ENCODE peak calls at places on chromosome 1, in seven cellular contexts. One of them, this sample, is unnamed.

GRCh38 chr1:2315711-2316450 is 75.5 kb downstream of the MORN1 start:
- DNase-seq in activated CD4-positive, CD25-positive, alpha-beta regulatory T cell treated with anti-CD3 and anti-CD28 coated beads, Interleukin-2, amount 50 U/mL, for 72 hours: no peak
- DNase-seq in AG04450: no peak
- DNase-seq in stimulated activated CD4-positive, alpha-beta T cell treated with anti-CD3 and anti-CD28 coated beads, TNF-alpha, amount 100 ng/mL, for 48 hours: no peak
- DNase-seq in endothelial cell: no peak
- DNase-seq in pons: no peak
- DNase-seq in NCI-H774: no peak
- DNase-seq in this sample: no peak

GRCh38 chr1:64966158-64966963 is at the start of gene JAK1:
- DNase-seq in activated CD4-positive, CD25-positive, alpha-beta regulatory T cell treated with anti-CD3 and anti-CD28 coated beads, Interleukin-2, amount 50 U/mL, for 72 hours: peak; percentile 89
- DNase-seq in AG04450: peak; percentile 30
- DNase-seq in stimulated activated CD4-positive, alpha-beta T cell treated with anti-CD3 and anti-CD28 coated beads, TNF-alpha, amount 100 ng/mL, for 48 hours: peak; percentile 72
- DNase-seq in endothelial cell: peak; percentile 92
- DNase-seq in pons: peak; percentile 75
- DNase-seq in NCI-H774: peak; percentile 76
- DNase-seq in this sample: peak; percentile 90

GRCh38 chr1:117069220-117069844 is 9.2 kb downstream of the TTF2 start:
- DNase-seq in activated CD4-positive, CD25-positive, alpha-beta regulatory T cell treated with anti-CD3 and anti-CD28 coated beads, Interleukin-2, amount 50 U/mL, for 72 hours: no peak
- DNase-seq in AG04450: no peak
- DNase-seq in stimulated activated CD4-positive, alpha-beta T cell treated with anti-CD3 and anti-CD28 coated beads, TNF-alpha, amount 100 ng/mL, for 48 hours: no peak
- DNase-seq in endothelial cell: no peak
- DNase-seq in pons: no peak
- DNase-seq in NCI-H774: no peak
- DNase-seq in this sample: no peak

GRCh38 chr1:213492161-213493041 is 441.4 kb downstream of the RPS6KC1 start:
- DNase-seq in activated CD4-positive, CD25-positive, alpha-beta regulatory T cell treated with anti-CD3 and anti-CD28 coated beads, Interleukin-2, amount 50 U/mL, for 72 hours: no peak
- DNase-seq in AG04450: no peak
- DNase-seq in stimulated activated CD4-positive, alpha-beta T cell treated with anti-CD3 and anti-CD28 coated beads, TNF-alpha, amount 100 ng/mL, for 48 hours: no peak
- DNase-seq in endothelial cell: no peak
- DNase-seq in pons: no peak
- DNase-seq in NCI-H774: no peak
- DNase-seq in this sample: no peak

GRCh38 chr1:169060010-169060722 is 46.3 kb upstream of the ATP1B1 start:
- DNase-seq in activated CD4-positive, CD25-positive, alpha-beta regulatory T cell treated with anti-CD3 and anti-CD28 coated beads, Interleukin-2, amount 50 U/mL, for 72 hours: no peak
- DNase-seq in AG04450: no peak
- DNase-seq in stimulated activated CD4-positive, alpha-beta T cell treated with anti-CD3 and anti-CD28 coated beads, TNF-alpha, amount 100 ng/mL, for 48 hours: no peak
- DNase-seq in endothelial cell: no peak
- DNase-seq in pons: no peak
- DNase-seq in NCI-H774: no peak
- DNase-seq in this sample: no peak

GRCh38 chr1:47616906-47617305 is 179.1 kb downstream of the FOXD2 start:
- DNase-seq in activated CD4-positive, CD25-positive, alpha-beta regulatory T cell treated with anti-CD3 and anti-CD28 coated beads, Interleukin-2, amount 50 U/mL, for 72 hours: no peak
- DNase-seq in AG04450: no peak
- DNase-seq in stimulated activated CD4-positive, alpha-beta T cell treated with anti-CD3 and anti-CD28 coated beads, TNF-alpha, amount 100 ng/mL, for 48 hours: no peak
- DNase-seq in endothelial cell: no peak
- DNase-seq in pons: no peak
- DNase-seq in NCI-H774: no peak
- DNase-seq in this sample: peak; percentile 48

GRCh38 chr1:100642826-100643225 is 76.7 kb upstream of the VCAM1 start:
- DNase-seq in activated CD4-positive, CD25-positive, alpha-beta regulatory T cell treated with anti-CD3 and anti-CD28 coated beads, Interleukin-2, amount 50 U/mL, for 72 hours: no peak
- DNase-seq in AG04450: no peak
- DNase-seq in stimulated activated CD4-positive, alpha-beta T cell treated with anti-CD3 and anti-CD28 coated beads, TNF-alpha, amount 100 ng/mL, for 48 hours: no peak
- DNase-seq in endothelial cell: no peak
- DNase-seq in pons: no peak
- DNase-seq in NCI-H774: no peak
- DNase-seq in this sample: no peak

GRCh38 chr1:47752048-47752451 is 245.1 kb downstream of the TRABD2B start:
- DNase-seq in activated CD4-positive, CD25-positive, alpha-beta regulatory T cell treated with anti-CD3 and anti-CD28 coated beads, Interleukin-2, amount 50 U/mL, for 72 hours: no peak
- DNase-seq in AG04450: no peak
- DNase-seq in stimulated activated CD4-positive, alpha-beta T cell treated with anti-CD3 and anti-CD28 coated beads, TNF-alpha, amount 100 ng/mL, for 48 hours: no peak
- DNase-seq in endothelial cell: no peak
- DNase-seq in pons: no peak
- DNase-seq in NCI-H774: no peak
- DNase-seq in this sample: peak; percentile 62

GRCh38 chr1:116340506-116341240 is 32.4 kb upstream of the ATP1A1 start:
- DNase-seq in activated CD4-positive, CD25-positive, alpha-beta regulatory T cell treated with anti-CD3 and anti-CD28 coated beads, Interleukin-2, amount 50 U/mL, for 72 hours: no peak
- DNase-seq in AG04450: no peak
- DNase-seq in stimulated activated CD4-positive, alpha-beta T cell treated with anti-CD3 and anti-CD28 coated beads, TNF-alpha, amount 100 ng/mL, for 48 hours: no peak
- DNase-seq in endothelial cell: no peak
- DNase-seq in pons: no peak
- DNase-seq in NCI-H774: no peak
- DNase-seq in this sample: no peak

GRCh38 chr1:159184201-159184600 is 12.8 kb downstream of the CADM3 start:
- DNase-seq in activated CD4-positive, CD25-positive, alpha-beta regulatory T cell treated with anti-CD3 and anti-CD28 coated beads, Interleukin-2, amount 50 U/mL, for 72 hours: no peak
- DNase-seq in AG04450: no peak
- DNase-seq in stimulated activated CD4-positive, alpha-beta T cell treated with anti-CD3 and anti-CD28 coated beads, TNF-alpha, amount 100 ng/mL, for 48 hours: no peak
- DNase-seq in endothelial cell: no peak
- DNase-seq in pons: no peak
- DNase-seq in NCI-H774: no peak
- DNase-seq in this sample: no peak

GRCh38 chr1:109765483-109765815 is 1.7 kb upstream of the EPS8L3 start:
- DNase-seq in activated CD4-positive, CD25-positive, alpha-beta regulatory T cell treated with anti-CD3 and anti-CD28 coated beads, Interleukin-2, amount 50 U/mL, for 72 hours: no peak
- DNase-seq in AG04450: no peak
- DNase-seq in stimulated activated CD4-positive, alpha-beta T cell treated with anti-CD3 and anti-CD28 coated beads, TNF-alpha, amount 100 ng/mL, for 48 hours: no peak
- DNase-seq in endothelial cell: no peak
- DNase-seq in pons: no peak
- DNase-seq in NCI-H774: no peak
- DNase-seq in this sample: no peak

GRCh38 chr1:153869486-153869885 is 53.3 kb downstream of the GATAD2B start:
- DNase-seq in activated CD4-positive, CD25-positive, alpha-beta regulatory T cell treated with anti-CD3 and anti-CD28 coated beads, Interleukin-2, amount 50 U/mL, for 72 hours: no peak
- DNase-seq in AG04450: no peak
- DNase-seq in stimulated activated CD4-positive, alpha-beta T cell treated with anti-CD3 and anti-CD28 coated beads, TNF-alpha, amount 100 ng/mL, for 48 hours: no peak
- DNase-seq in endothelial cell: no peak
- DNase-seq in pons: no peak
- DNase-seq in NCI-H774: no peak
- DNase-seq in this sample: no peak

GRCh38 chr1:92291372-92291999 is 7.3 kb downstream of the GLMN start:
- DNase-seq in activated CD4-positive, CD25-positive, alpha-beta regulatory T cell treated with anti-CD3 and anti-CD28 coated beads, Interleukin-2, amount 50 U/mL, for 72 hours: no peak
- DNase-seq in AG04450: peak; percentile 44
- DNase-seq in stimulated activated CD4-positive, alpha-beta T cell treated with anti-CD3 and anti-CD28 coated beads, TNF-alpha, amount 100 ng/mL, for 48 hours: no peak
- DNase-seq in endothelial cell: peak; percentile 30
- DNase-seq in pons: peak; percentile 81
- DNase-seq in NCI-H774: no peak
- DNase-seq in this sample: no peak

GRCh38 chr1:21050031-21050430 is 126.7 kb downstream of the EIF4G3 start:
- DNase-seq in activated CD4-positive, CD25-positive, alpha-beta regulatory T cell treated with anti-CD3 and anti-CD28 coated beads, Interleukin-2, amount 50 U/mL, for 72 hours: no peak
- DNase-seq in AG04450: peak; percentile 53
- DNase-seq in stimulated activated CD4-positive, alpha-beta T cell treated with anti-CD3 and anti-CD28 coated beads, TNF-alpha, amount 100 ng/mL, for 48 hours: no peak
- DNase-seq in endothelial cell: no peak
- DNase-seq in pons: no peak
- DNase-seq in NCI-H774: no peak
- DNase-seq in this sample: no peak

GRCh38 chr1:9630331-9631081 is 21.0 kb upstream of the PIK3CD start:
- DNase-seq in activated CD4-positive, CD25-positive, alpha-beta regulatory T cell treated with anti-CD3 and anti-CD28 coated beads, Interleukin-2, amount 50 U/mL, for 72 hours: no peak
- DNase-seq in AG04450: no peak
- DNase-seq in stimulated activated CD4-positive, alpha-beta T cell treated with anti-CD3 and anti-CD28 coated beads, TNF-alpha, amount 100 ng/mL, for 48 hours: no peak
- DNase-seq in endothelial cell: no peak
- DNase-seq in pons: no peak
- DNase-seq in NCI-H774: no peak
- DNase-seq in this sample: no peak

GRCh38 chr1:115717541-115717940 is 51.0 kb downstream of the CASQ2 start:
- DNase-seq in activated CD4-positive, CD25-positive, alpha-beta regulatory T cell treated with anti-CD3 and anti-CD28 coated beads, Interleukin-2, amount 50 U/mL, for 72 hours: no peak
- DNase-seq in AG04450: no peak
- DNase-seq in stimulated activated CD4-positive, alpha-beta T cell treated with anti-CD3 and anti-CD28 coated beads, TNF-alpha, amount 100 ng/mL, for 48 hours: peak; percentile 3
- DNase-seq in endothelial cell: peak; percentile 75
- DNase-seq in pons: peak; percentile 8
- DNase-seq in NCI-H774: no peak
- DNase-seq in this sample: no peak

GRCh38 chr1:214518387-214518786 is 33.0 kb downstream of the PTPN14 start:
- DNase-seq in activated CD4-positive, CD25-positive, alpha-beta regulatory T cell treated with anti-CD3 and anti-CD28 coated beads, Interleukin-2, amount 50 U/mL, for 72 hours: no peak
- DNase-seq in AG04450: no peak
- DNase-seq in stimulated activated CD4-positive, alpha-beta T cell treated with anti-CD3 and anti-CD28 coated beads, TNF-alpha, amount 100 ng/mL, for 48 hours: no peak
- DNase-seq in endothelial cell: no peak
- DNase-seq in pons: no peak
- DNase-seq in NCI-H774: no peak
- DNase-seq in this sample: no peak

GRCh38 chr1:23585321-23586022 is 26.2 kb upstream of the ID3 start:
- DNase-seq in activated CD4-positive, CD25-positive, alpha-beta regulatory T cell treated with anti-CD3 and anti-CD28 coated beads, Interleukin-2, amount 50 U/mL, for 72 hours: no peak
- DNase-seq in AG04450: peak; percentile 84
- DNase-seq in stimulated activated CD4-positive, alpha-beta T cell treated with anti-CD3 and anti-CD28 coated beads, TNF-alpha, amount 100 ng/mL, for 48 hours: no peak
- DNase-seq in endothelial cell: no peak
- DNase-seq in pons: no peak
- DNase-seq in NCI-H774: no peak
- DNase-seq in this sample: no peak

GRCh38 chr1:22526098-22526497 is 37.2 kb upstream of the EPHA8 start:
- DNase-seq in activated CD4-positive, CD25-positive, alpha-beta regulatory T cell treated with anti-CD3 and anti-CD28 coated beads, Interleukin-2, amount 50 U/mL, for 72 hours: no peak
- DNase-seq in AG04450: no peak
- DNase-seq in stimulated activated CD4-positive, alpha-beta T cell treated with anti-CD3 and anti-CD28 coated beads, TNF-alpha, amount 100 ng/mL, for 48 hours: no peak
- DNase-seq in endothelial cell: no peak
- DNase-seq in pons: no peak
- DNase-seq in NCI-H774: no peak
- DNase-seq in this sample: no peak

GRCh38 chr1:18328803-18329202 is 151.9 kb upstream of the KLHDC7A start:
- DNase-seq in activated CD4-positive, CD25-positive, alpha-beta regulatory T cell treated with anti-CD3 and anti-CD28 coated beads, Interleukin-2, amount 50 U/mL, for 72 hours: no peak
- DNase-seq in AG04450: no peak
- DNase-seq in stimulated activated CD4-positive, alpha-beta T cell treated with anti-CD3 and anti-CD28 coated beads, TNF-alpha, amount 100 ng/mL, for 48 hours: no peak
- DNase-seq in endothelial cell: no peak
- DNase-seq in pons: no peak
- DNase-seq in NCI-H774: no peak
- DNase-seq in this sample: no peak

GRCh38 chr1:181396171-181396670 is 87.1 kb upstream of the CACNA1E start:
- DNase-seq in activated CD4-positive, CD25-positive, alpha-beta regulatory T cell treated with anti-CD3 and anti-CD28 coated beads, Interleukin-2, amount 50 U/mL, for 72 hours: peak; percentile 40
- DNase-seq in AG04450: no peak
- DNase-seq in stimulated activated CD4-positive, alpha-beta T cell treated with anti-CD3 and anti-CD28 coated beads, TNF-alpha, amount 100 ng/mL, for 48 hours: peak; percentile 27
- DNase-seq in endothelial cell: no peak
- DNase-seq in pons: no peak
- DNase-seq in NCI-H774: no peak
- DNase-seq in this sample: no peak

GRCh38 chr1:50474859-50475809 is 51.9 kb upstream of the DMRTA2 start:
- DNase-seq in activated CD4-positive, CD25-positive, alpha-beta regulatory T cell treated with anti-CD3 and anti-CD28 coated beads, Interleukin-2, amount 50 U/mL, for 72 hours: no peak
- DNase-seq in AG04450: no peak
- DNase-seq in stimulated activated CD4-positive, alpha-beta T cell treated with anti-CD3 and anti-CD28 coated beads, TNF-alpha, amount 100 ng/mL, for 48 hours: no peak
- DNase-seq in endothelial cell: peak; percentile 40
- DNase-seq in pons: no peak
- DNase-seq in NCI-H774: peak; percentile 30
- DNase-seq in this sample: no peak

GRCh38 chr1:235093013-235093618 is 35.5 kb downstream of the TOMM20 start:
- DNase-seq in activated CD4-positive, CD25-positive, alpha-beta regulatory T cell treated with anti-CD3 and anti-CD28 coated beads, Interleukin-2, amount 50 U/mL, for 72 hours: no peak
- DNase-seq in AG04450: no peak
- DNase-seq in stimulated activated CD4-positive, alpha-beta T cell treated with anti-CD3 and anti-CD28 coated beads, TNF-alpha, amount 100 ng/mL, for 48 hours: no peak
- DNase-seq in endothelial cell: peak; percentile 47
- DNase-seq in pons: peak; percentile 73
- DNase-seq in NCI-H774: no peak
- DNase-seq in this sample: no peak

GRCh38 chr1:234933475-234933874 is 195.2 kb downstream of the TOMM20 start:
- DNase-seq in activated CD4-positive, CD25-positive, alpha-beta regulatory T cell treated with anti-CD3 and anti-CD28 coated beads, Interleukin-2, amount 50 U/mL, for 72 hours: peak; percentile 31
- DNase-seq in AG04450: no peak
- DNase-seq in stimulated activated CD4-positive, alpha-beta T cell treated with anti-CD3 and anti-CD28 coated beads, TNF-alpha, amount 100 ng/mL, for 48 hours: no peak
- DNase-seq in endothelial cell: no peak
- DNase-seq in pons: no peak
- DNase-seq in NCI-H774: no peak
- DNase-seq in this sample: no peak

GRCh38 chr1:145877923-145878486 is 7.7 kb downstream of the ANKRD35 start:
- DNase-seq in activated CD4-positive, CD25-positive, alpha-beta regulatory T cell treated with anti-CD3 and anti-CD28 coated beads, Interleukin-2, amount 50 U/mL, for 72 hours: no peak
- DNase-seq in AG04450: no peak
- DNase-seq in stimulated activated CD4-positive, alpha-beta T cell treated with anti-CD3 and anti-CD28 coated beads, TNF-alpha, amount 100 ng/mL, for 48 hours: no peak
- DNase-seq in endothelial cell: no peak
- DNase-seq in pons: no peak
- DNase-seq in NCI-H774: no peak
- DNase-seq in this sample: no peak

This sample was measured in type B pancreatic cell.